ENCODE peak calls at places on chromosomes 1 and 21, in five cellular contexts. One of them, this sample, is unnamed.

GRCh38 chr1:229148041-229148671 is 122.8 kb upstream of the RAB4A start:
- DNase-seq in stomach: peak
- DNase-seq in AG04450: no peak
- DNase-seq in ovary: peak
- DNase-seq in GM12865: no peak
- DNase-seq in this sample: no peak

GRCh38 chr1:58545591-58546519 is 671 bp downstream of the OMA1 start:
- DNase-seq in stomach: peak
- DNase-seq in AG04450: peak
- DNase-seq in ovary: peak
- DNase-seq in GM12865: peak
- DNase-seq in this sample: peak

GRCh38 chr1:110619412-110620249 is 13.5 kb upstream of the KCNA2 start:
- DNase-seq in stomach: peak
- DNase-seq in AG04450: peak
- DNase-seq in ovary: peak
- DNase-seq in GM12865: peak
- DNase-seq in this sample: peak

GRCh38 chr21:15729674-15730483 is at the start of gene USP25:
- DNase-seq in stomach: peak
- DNase-seq in AG04450: no peak
- DNase-seq in ovary: peak
- DNase-seq in GM12865: peak
- DNase-seq in this sample: peak

GRCh38 chr1:18883079-18883478 is 19.3 kb downstream of the ALDH4A1 start:
- DNase-seq in stomach: no peak
- DNase-seq in AG04450: no peak
- DNase-seq in ovary: no peak
- DNase-seq in GM12865: no peak
- DNase-seq in this sample: no peak

GRCh38 chr1:96144636-96145035 is 576.9 kb upstream of the PTBP2 start:
- DNase-seq in stomach: no peak
- DNase-seq in AG04450: no peak
- DNase-seq in ovary: no peak
- DNase-seq in GM12865: no peak
- DNase-seq in this sample: no peak

GRCh38 chr1:202671388-202671787 is 38.9 kb downstream of the SYT2 start:
- DNase-seq in stomach: peak
- DNase-seq in AG04450: no peak
- DNase-seq in ovary: no peak
- DNase-seq in GM12865: no peak
- DNase-seq in this sample: peak

GRCh38 chr21:42001781-42002180 is 8.4 kb downstream of the ZBTB21 start:
- DNase-seq in stomach: no peak
- DNase-seq in AG04450: no peak
- DNase-seq in ovary: no peak
- DNase-seq in GM12865: no peak
- DNase-seq in this sample: no peak

GRCh38 chr1:177586429-177586828 is 383.4 kb downstream of the SEC16B start:
- DNase-seq in stomach: no peak
- DNase-seq in AG04450: peak
- DNase-seq in ovary: no peak
- DNase-seq in GM12865: no peak
- DNase-seq in this sample: peak

GRCh38 chr1:53413175-53414001 is 45.8 kb upstream of the DMRTB1 start:
- DNase-seq in stomach: no peak
- DNase-seq in AG04450: peak
- DNase-seq in ovary: no peak
- DNase-seq in GM12865: peak
- DNase-seq in this sample: peak

GRCh38 chr21:29232601-29233541 is 65.9 kb upstream of the BACH1 start:
- DNase-seq in stomach: no peak
- DNase-seq in AG04450: no peak
- DNase-seq in ovary: no peak
- DNase-seq in GM12865: peak
- DNase-seq in this sample: peak
- TF ChIP-seq CTCF in stomach: no peak
- TF ChIP-seq CTCF in AG04450: no peak
- TF ChIP-seq CTCF in ovary: no peak
- TF ChIP-seq CTCF in GM12865: peak
- TF ChIP-seq CTCF in this sample: no peak

GRCh38 chr1:49013046-49013445 is 236.4 kb upstream of the BEND5 start:
- DNase-seq in stomach: no peak
- DNase-seq in AG04450: no peak
- DNase-seq in ovary: no peak
- DNase-seq in GM12865: no peak
- DNase-seq in this sample: no peak

DNA sequence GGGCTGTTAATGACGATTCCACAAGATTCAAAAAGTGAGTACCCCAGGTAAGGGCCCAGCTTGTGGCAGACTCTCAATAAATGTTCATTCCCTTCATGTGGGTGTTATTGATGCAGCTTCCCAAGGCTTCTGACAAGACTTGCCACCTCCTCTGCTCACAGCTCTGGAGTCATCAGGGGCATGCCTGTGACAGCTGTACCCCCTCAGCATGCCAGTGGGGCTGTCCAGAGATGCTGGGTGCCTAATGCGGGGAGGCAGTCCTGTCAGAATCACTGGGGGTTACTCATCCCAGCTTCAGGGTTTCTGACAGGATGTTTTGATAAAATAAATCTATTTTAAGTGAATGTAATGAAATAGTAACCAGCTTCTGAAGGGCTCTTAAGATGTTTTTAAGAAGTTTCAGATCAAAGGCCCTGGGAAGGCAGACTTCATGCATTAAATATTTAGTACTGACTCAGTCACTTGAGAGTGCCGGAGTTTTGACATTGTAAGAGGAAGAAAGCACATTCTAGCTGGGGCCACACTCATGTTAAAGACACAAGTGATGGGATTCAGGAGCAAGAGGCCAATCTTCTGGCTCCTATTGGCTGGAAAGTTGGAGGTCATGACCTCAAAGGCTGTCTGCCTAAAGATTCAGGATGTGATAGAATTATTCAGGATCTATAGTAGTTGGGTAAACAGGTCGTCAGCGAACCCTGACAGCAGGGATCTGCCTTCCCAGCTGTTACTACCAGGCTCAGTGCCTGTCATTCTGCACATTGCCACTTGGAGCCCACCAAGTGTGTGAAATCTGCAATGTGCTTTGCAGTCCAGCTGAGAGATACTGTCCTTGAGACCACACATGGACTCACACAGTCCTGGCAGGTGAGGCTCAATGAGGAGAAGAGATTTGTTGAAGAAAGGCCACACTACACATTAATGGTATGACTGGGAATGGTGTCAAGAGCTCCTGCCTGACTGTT is 239.6 kb upstream of the BEND5 start:
- DNase-seq in stomach: no peak
- DNase-seq in AG04450: no peak
- DNase-seq in ovary: no peak
- DNase-seq in GM12865: no peak
- DNase-seq in this sample: no peak
- TF ChIP-seq CTCF in stomach: no peak
- TF ChIP-seq CTCF in AG04450: no peak
- TF ChIP-seq CTCF in ovary: no peak
- TF ChIP-seq CTCF in GM12865: no peak
- TF ChIP-seq CTCF in this sample: no peak

DNA sequence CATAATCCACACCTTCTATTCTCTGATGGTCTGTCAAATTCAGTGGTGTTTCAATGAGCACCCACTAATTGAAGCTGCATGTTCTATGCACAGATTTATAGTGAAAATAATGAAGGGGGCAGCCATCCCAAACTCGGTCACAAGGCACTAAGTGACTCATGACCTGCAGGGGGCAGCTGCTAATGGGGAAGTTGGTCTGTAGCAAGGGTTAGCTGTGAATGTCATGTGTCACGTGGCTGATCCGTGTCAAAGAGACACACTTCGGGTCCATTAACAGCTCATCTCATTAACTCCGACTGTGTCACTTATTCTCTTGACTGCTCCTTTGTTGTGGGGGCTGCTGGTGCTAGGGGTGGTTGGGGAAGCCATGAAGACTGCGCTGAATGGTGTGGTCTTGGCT is 306.6 kb downstream of the PCP4 start:
- DNase-seq in stomach: no peak
- DNase-seq in AG04450: no peak
- DNase-seq in ovary: no peak
- DNase-seq in GM12865: no peak
- DNase-seq in this sample: no peak
- TF ChIP-seq CTCF in stomach: no peak
- TF ChIP-seq CTCF in AG04450: no peak
- TF ChIP-seq CTCF in ovary: no peak
- TF ChIP-seq CTCF in GM12865: no peak
- TF ChIP-seq CTCF in this sample: no peak

DNA sequence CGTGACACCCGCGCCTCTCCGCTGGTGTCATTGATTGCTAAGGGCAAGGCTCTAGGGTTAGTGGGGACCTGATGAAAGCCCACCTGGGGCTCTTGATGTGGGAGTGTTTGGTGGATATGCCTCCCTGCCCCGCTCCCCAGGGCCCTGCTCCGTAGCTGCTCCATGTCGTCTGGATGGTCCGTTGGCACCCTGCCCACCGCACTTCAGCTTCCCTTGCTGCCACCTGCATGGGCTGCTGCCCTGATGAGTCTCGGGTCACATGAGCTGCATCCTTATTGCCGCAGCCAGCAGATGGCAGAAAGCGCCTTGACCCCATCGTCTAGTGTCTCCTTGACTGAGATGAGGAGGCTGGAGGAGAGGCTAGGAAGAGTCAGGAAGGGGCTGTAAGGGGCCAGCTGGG is 439.4 kb downstream of the CAMTA1 start:
- DNase-seq in stomach: no peak
- DNase-seq in AG04450: no peak
- DNase-seq in ovary: no peak
- DNase-seq in GM12865: peak
- DNase-seq in this sample: no peak
- TF ChIP-seq CTCF in stomach: no peak
- TF ChIP-seq CTCF in AG04450: no peak
- TF ChIP-seq CTCF in ovary: no peak
- TF ChIP-seq CTCF in GM12865: no peak
- TF ChIP-seq CTCF in this sample: no peak

GRCh38 chr1:997728-998050 is 2.2 kb downstream of the HES4 start:
- DNase-seq in stomach: no peak
- DNase-seq in AG04450: no peak
- DNase-seq in ovary: no peak
- DNase-seq in GM12865: no peak
- DNase-seq in this sample: no peak

GRCh38 chr1:998905-999796 is 746 bp downstream of the HES4 start:
- DNase-seq in stomach: no peak
- DNase-seq in AG04450: no peak
- DNase-seq in ovary: no peak
- DNase-seq in GM12865: no peak
- DNase-seq in this sample: peak

GRCh38 chr1:999797-1000356 is at the start of gene HES4:
- DNase-seq in stomach: peak
- DNase-seq in AG04450: peak
- DNase-seq in ovary: peak
- DNase-seq in GM12865: peak
- DNase-seq in this sample: peak

GRCh38 chr1:996851-997727 is 2.8 kb downstream of the HES4 start:
- DNase-seq in stomach: no peak
- DNase-seq in AG04450: no peak
- DNase-seq in ovary: no peak
- DNase-seq in GM12865: no peak
- DNase-seq in this sample: no peak

DNA sequence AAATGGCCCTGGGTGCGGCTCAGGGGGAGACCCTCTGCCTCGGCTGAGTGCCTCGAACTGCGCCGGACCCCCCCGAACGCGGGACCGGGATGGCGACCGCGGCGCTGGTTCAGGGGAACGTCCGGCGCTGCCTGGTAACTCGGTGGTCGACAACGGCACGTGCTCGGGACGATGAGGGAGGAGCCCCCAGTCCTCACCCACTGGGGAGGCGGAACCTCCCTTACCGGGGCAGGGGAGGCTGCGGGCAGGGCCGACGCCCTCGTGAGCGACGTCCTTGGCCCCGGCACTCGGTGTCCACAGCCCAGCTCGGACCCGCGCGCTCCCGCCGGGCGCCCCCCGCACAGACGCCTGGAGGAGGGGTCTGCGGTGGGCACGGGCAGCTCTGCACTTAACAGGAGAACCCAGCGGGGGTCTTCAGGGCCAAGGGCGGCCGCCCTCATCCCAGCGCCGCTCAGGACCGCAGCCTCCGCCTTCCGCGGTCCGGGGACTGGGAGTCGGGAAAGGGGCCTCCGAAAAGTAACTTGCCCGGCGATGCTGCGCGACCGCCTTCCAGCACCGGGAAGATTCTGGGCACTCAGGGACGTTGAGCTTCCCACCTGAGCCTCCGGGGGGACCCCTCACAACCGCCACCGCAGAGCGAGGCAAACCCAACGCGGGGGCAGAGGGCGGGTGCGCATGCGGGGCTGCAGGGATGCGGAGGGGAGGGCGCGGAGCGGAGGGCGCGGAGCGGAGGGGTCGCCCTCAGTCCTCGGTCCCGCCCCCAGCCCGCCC is 1.7 kb downstream of the HES4 start:
- DNase-seq in stomach: no peak
- DNase-seq in AG04450: no peak
- DNase-seq in ovary: no peak
- DNase-seq in GM12865: no peak
- DNase-seq in this sample: no peak
- TF ChIP-seq CTCF in stomach: no peak
- TF ChIP-seq CTCF in AG04450: no peak
- TF ChIP-seq CTCF in ovary: no peak
- TF ChIP-seq CTCF in GM12865: no peak
- TF ChIP-seq CTCF in this sample: no peak

GRCh38 chr1:42456010-42456753 is at the start of the genes PPCS and ZMYND12:
- DNase-seq in stomach: peak
- DNase-seq in AG04450: peak
- DNase-seq in ovary: peak
- DNase-seq in GM12865: peak
- DNase-seq in this sample: peak
- TF ChIP-seq CTCF in stomach: peak
- TF ChIP-seq CTCF in AG04450: no peak
- TF ChIP-seq CTCF in ovary: no peak
- TF ChIP-seq CTCF in GM12865: no peak
- TF ChIP-seq CTCF in this sample: peak

This sample was measured in fibroblast of the aortic adventitia.